ENCODE peak calls at places on chromosomes 7 and 10, in ten cellular contexts. M is activated CD4-positive, alpha-beta T cell treated with anti-CD3 and anti-CD28 coated beads, Interleukin-2, amount 10 ng/mL, durations not matched to agents 24 days and 14 days; T is NCI-H460; I is stimulated activated CD4-positive, alpha-beta T cell treated with anti-CD3 and anti-CD28 coated beads, Interleukin-4, amount 100 ng/mL, for 1 hour; K is activated B cell treated with CpG ODN at 0.5 μM for 24 hours; B is Panc1; D is occipital lobe; L is GM10248; W is IMR-90; R is putamen. P is an unnamed sample.

GRCh38 chr10:90960355-90960814 is 39.5 kb upstream of the ANKRD1 start:
- DNase-seq in M (no peak), T (peak), I (no peak), K (no peak), B (no peak), D (peak), L (peak), W (peak), R (peak), P (peak)

GRCh38 chr10:89419548-89419947 is 5.2 kb downstream of the IFIT5 start:
- DNase-seq in M (no peak), T (no peak), I (no peak), K (no peak), B (no peak), D (no peak), L (no peak), W (peak), R (no peak), P (peak)

GRCh38 chr10:69495666-69496065 is 44.4 kb downstream of the TSPAN15 start:
- DNase-seq in M (no peak), T (no peak), I (no peak), K (no peak), B (no peak), D (no peak), L (no peak), W (no peak), R (no peak), P (no peak)

GRCh38 chr7:94656925-94657731 is 1.2 kb upstream of the SGCE start:
- DNase-seq in M (peak), T (no peak), I (peak), K (peak), B (no peak), D (peak), L (no peak), W (peak), R (peak), P (peak)

GRCh38 chr7:120320218-120320961 is 47.4 kb downstream of the KCND2 start:
- DNase-seq in M (no peak), T (no peak), I (no peak), K (no peak), B (no peak), D (no peak), L (no peak), W (no peak), R (no peak), P (no peak)

GRCh38 chr10:72847681-72848080 is 45.9 kb upstream of the OIT3 start:
- DNase-seq in M (no peak), T (no peak), I (no peak), K (no peak), B (no peak), D (no peak), L (no peak), W (peak), R (no peak), P (peak)

GRCh38 chr10:30722956-30723355 is 93.4 kb upstream of the LYZL2 start:
- DNase-seq in M (no peak), T (no peak), I (no peak), K (no peak), B (no peak), D (no peak), L (no peak), W (no peak), R (no peak), P (no peak)

GRCh38 chr7:24965831-24966708 is 13.9 kb downstream of the OSBPL3 start:
- DNase-seq in M (peak), T (no peak), I (no peak), K (no peak), B (no peak), D (no peak), L (peak), W (peak), R (no peak), P (no peak)

P was measured in HCEC 1CT.